ENCODE peak calls at places on chromosome 7, in seven cellular contexts. One of them, this sample, is unnamed.

GRCh38 chr7:150755473-150756099 is 18.4 kb downstream of the GIMAP5 start:
- DNase-seq in hypothalamus: no peak
- DNase-seq in midbrain: no peak
- DNase-seq in heart right ventricle: no peak
- DNase-seq in hepatocyte: no peak
- DNase-seq in NCI-H1105: no peak
- DNase-seq in HS-5: no peak
- DNase-seq in this sample: no peak

GRCh38 chr7:36661135-36661840 is 63.0 kb downstream of the AOAH start:
- DNase-seq in hepatocyte: peak
- DNase-seq in heart right ventricle: no peak
- DNase-seq in HS-5: peak
- DNase-seq in NCI-H1105: no peak
- DNase-seq in hypothalamus: no peak
- DNase-seq in midbrain: no peak
- DNase-seq in this sample: no peak

GRCh38 chr7:127673902-127674301 is 21.9 kb downstream of the SND1 start:
- DNase-seq in midbrain: no peak
- DNase-seq in hepatocyte: no peak
- DNase-seq in NCI-H1105: no peak
- DNase-seq in hypothalamus: no peak
- DNase-seq in heart right ventricle: no peak
- DNase-seq in HS-5: no peak
- DNase-seq in this sample: no peak

GRCh38 chr7:44884553-44885393 is 557 bp downstream of the PURB start:
- DNase-seq in midbrain: no peak
- DNase-seq in NCI-H1105: peak
- DNase-seq in HS-5: no peak
- DNase-seq in hypothalamus: peak
- DNase-seq in heart right ventricle: peak
- DNase-seq in hepatocyte: peak
- DNase-seq in this sample: no peak

GRCh38 chr7:79308176-79308575 is 145.3 kb downstream of the MAGI2 start:
- DNase-seq in hypothalamus: no peak
- DNase-seq in midbrain: no peak
- DNase-seq in HS-5: no peak
- DNase-seq in hepatocyte: peak
- DNase-seq in NCI-H1105: no peak
- DNase-seq in heart right ventricle: no peak
- DNase-seq in this sample: peak

GRCh38 chr7:12731214-12731656 is 43.8 kb downstream of the ARL4A start:
- DNase-seq in hypothalamus: no peak
- DNase-seq in midbrain: no peak
- DNase-seq in HS-5: no peak
- DNase-seq in hepatocyte: no peak
- DNase-seq in NCI-H1105: no peak
- DNase-seq in heart right ventricle: no peak
- DNase-seq in this sample: no peak

GRCh38 chr7:95391761-95392160 is 4.4 kb downstream of the PON3 start:
- DNase-seq in midbrain: no peak
- DNase-seq in heart right ventricle: no peak
- DNase-seq in hypothalamus: no peak
- DNase-seq in NCI-H1105: no peak
- DNase-seq in HS-5: no peak
- DNase-seq in hepatocyte: no peak
- DNase-seq in this sample: no peak

GRCh38 chr7:45682836-45683555 is 108.8 kb downstream of the ADCY1 start:
- DNase-seq in midbrain: peak
- DNase-seq in NCI-H1105: no peak
- DNase-seq in hypothalamus: peak
- DNase-seq in hepatocyte: no peak
- DNase-seq in heart right ventricle: no peak
- DNase-seq in HS-5: no peak
- DNase-seq in this sample: no peak

GRCh38 chr7:32588657-32589056 is 93.4 kb downstream of the AVL9 start:
- DNase-seq in hepatocyte: peak
- DNase-seq in heart right ventricle: no peak
- DNase-seq in HS-5: peak
- DNase-seq in midbrain: no peak
- DNase-seq in NCI-H1105: no peak
- DNase-seq in hypothalamus: no peak
- DNase-seq in this sample: no peak